ENCODE peak calls at places on chromosomes 6 and 20, in ten cellular contexts. P is iPS DF 6.9; S is stimulated activated CD8-positive, alpha-beta memory T cell treated with anti-CD3 and anti-CD28 coated beads, Interleukin-15, amount 100 ng/mL, for 24 hours; C is activated naive CD8-positive, alpha-beta T cell treated with anti-CD3 and anti-CD28 coated beads, Interleukin-2, amount 50 U/mL, for 16 hours; V is fibroblast of pulmonary artery; H is NCI-H1092; Q is T-helper 1 cell; R is glutamatergic neuron; K is stimulated activated CD4-positive, alpha-beta T cell treated with anti-CD3 and anti-CD28 coated beads, Interleukin-2, amount 100 ng/mL, for 48 hours; G is HFFc6. X is an unnamed sample.
A peak's percentile ranks its signal among the peaks of the same experiment; 100 is the strongest.

GRCh38 chr6:138719011-138719635 is 54.4 kb upstream of the CCDC28A start:
- DNase-seq in S (no peak), G (peak; percentile 12), K (no peak), C (no peak), R (no peak), P (no peak), H (no peak), V (peak; percentile 15), Q (no peak), X (peak; percentile 41)

GRCh38 chr20:34004790-34005457 is 11.2 kb downstream of the RALY start:
- DNase-seq in R (no peak), Q (no peak), V (no peak), K (no peak), S (no peak), P (no peak), H (no peak), G (no peak), C (no peak), X (no peak)

GRCh38 chr20:32115196-32115767 is 5.8 kb downstream of the TM9SF4 start:
- DNase-seq in G (no peak), S (no peak), K (no peak), H (no peak), C (no peak), P (no peak), Q (no peak), R (no peak), V (no peak), X (no peak)

GRCh38 chr6:72048080-72048479 is 161.7 kb downstream of the RIMS1 start:
- DNase-seq in K (no peak), C (no peak), P (no peak), S (no peak), H (no peak), R (no peak), G (no peak), Q (no peak), V (no peak), X (peak; percentile 15)

GRCh38 chr6:13604546-13605416 is 10.4 kb upstream of the NOL7 start:
- DNase-seq in Q (no peak), C (no peak), S (no peak), V (peak; percentile 10), R (no peak), H (no peak), K (no peak), G (no peak), P (no peak), X (no peak)

GRCh38 chr6:162814417-162814988 is 86.7 kb downstream of the PACRG start:
- DNase-seq in S (no peak), R (no peak), P (no peak), V (no peak), Q (no peak), G (no peak), K (no peak), C (no peak), H (no peak), X (no peak)

GRCh38 chr6:106972500-106972899 is 2.0 kb downstream of the CD24 start:
- DNase-seq in P (no peak), R (peak; percentile 43), V (no peak), S (no peak), C (no peak), K (no peak), G (no peak), H (peak; percentile 58), Q (no peak), X (peak; percentile 5)

GRCh38 chr20:4574356-4574690 is 147.4 kb upstream of the PRND start:
- DNase-seq in V (no peak), C (no peak), K (no peak), P (no peak), H (no peak), G (no peak), Q (no peak), R (no peak), S (no peak), X (no peak)

GRCh38 chr6:1025821-1026220 is 286.1 kb upstream of the FOXQ1 start:
- DNase-seq in S (no peak), R (no peak), V (no peak), P (no peak), H (no peak), Q (no peak), K (no peak), G (no peak), C (no peak), X (no peak)

GRCh38 chr6:121849477-121849876 is 414.0 kb downstream of the GJA1 start:
- DNase-seq in R (peak; percentile 64), K (peak; percentile 10), G (peak; percentile 55), V (peak; percentile 87), S (no peak), Q (no peak), P (peak; percentile 72), H (no peak), C (no peak), X (peak; percentile 77)

GRCh38 chr20:11849976-11850670 is 67.6 kb upstream of the BTBD3 start:
- DNase-seq in K (no peak), G (peak; percentile 42), V (peak; percentile 47), C (no peak), P (no peak), Q (no peak), H (no peak), S (no peak), R (no peak), X (peak; percentile 93)

GRCh38 chr6:145036848-145037567 is 698.3 kb downstream of the EPM2A start:
- DNase-seq in Q (no peak), R (no peak), H (no peak), C (no peak), P (no peak), K (no peak), S (no peak), V (peak; percentile 37), G (no peak), X (peak; percentile 26)

GRCh38 chr20:17316316-17317038 is 89.6 kb downstream of the PCSK2 start:
- DNase-seq in S (no peak), K (no peak), Q (no peak), V (no peak), C (no peak), G (no peak), R (no peak), H (no peak), P (no peak), X (no peak)

GRCh38 chr20:60630609-60631008 is 621.5 kb upstream of the CDH4 start:
- DNase-seq in V (no peak), Q (no peak), P (no peak), R (no peak), G (no peak), K (no peak), H (peak; percentile 59), C (no peak), S (no peak), X (no peak)

GRCh38 chr6:157699777-157700636 is 123.0 kb upstream of the SNX9 start:
- DNase-seq in S (no peak), P (no peak), R (no peak), G (no peak), K (no peak), Q (no peak), V (no peak), H (no peak), C (no peak), X (no peak)

GRCh38 chr6:132648356-132648755 is 10.6 kb downstream of the TAAR1 start:
- DNase-seq in C (no peak), G (peak; percentile 25), S (no peak), K (no peak), V (peak; percentile 61), Q (no peak), P (no peak), H (no peak), R (no peak), X (peak; percentile 88)

GRCh38 chr6:167661456-167662103 is 165.1 kb upstream of the AFDN start:
- DNase-seq in R (no peak), Q (no peak), H (no peak), P (no peak), V (no peak), S (no peak), G (no peak), C (no peak), K (no peak), X (no peak)

GRCh38 chr6:157069585-157069984 is 253.7 kb downstream of the TMEM242 start:
- DNase-seq in P (no peak), C (no peak), K (no peak), S (no peak), V (no peak), H (no peak), R (no peak), Q (no peak), G (no peak), X (no peak)

GRCh38 chr20:9228774-9229450 is 160.0 kb downstream of the PLCB4 start:
- DNase-seq in Q (no peak), K (no peak), R (no peak), C (no peak), S (no peak), V (no peak), H (no peak), G (no peak), P (no peak), X (no peak)

GRCh38 chr20:54209216-54209813 is 1.4 kb downstream of the PFDN4 start:
- DNase-seq in Q (no peak), C (no peak), K (no peak), P (no peak), S (no peak), H (no peak), R (no peak), G (peak; percentile 3), V (no peak), X (no peak)

GRCh38 chr6:32954983-32955802 is 2.3 kb upstream of the HLA-DMA start:
- DNase-seq in S (no peak), K (no peak), R (no peak), C (no peak), V (peak; percentile 30), Q (no peak), P (no peak), H (no peak), G (no peak), X (peak; percentile 31)

GRCh38 chr6:5950448-5950847 is 56.3 kb downstream of the NRN1 start:
- DNase-seq in K (peak; percentile 3), H (no peak), S (no peak), Q (no peak), C (no peak), G (no peak), P (peak; percentile 41), R (peak; percentile 60), V (no peak), X (peak; percentile 38)

GRCh38 chr6:7909323-7910276 is 988 bp downstream of the TXNDC5 start:
- DNase-seq in R (peak; percentile 71), G (peak; percentile 4), S (no peak), C (peak; percentile 17), V (peak; percentile 42), K (peak; percentile 41), Q (no peak), H (no peak), P (no peak), X (peak; percentile 24)

GRCh38 chr20:14055127-14055742 is 59.9 kb downstream of the MACROD2 start:
- DNase-seq in V (peak; percentile 79), H (peak; percentile 47), P (peak; percentile 18), G (peak; percentile 33), R (no peak), C (no peak), Q (no peak), K (no peak), S (no peak), X (peak; percentile 61)

GRCh38 chr6:158465747-158466146 is 94.1 kb upstream of the TMEM181 start:
- DNase-seq in C (no peak), S (no peak), K (no peak), R (no peak), Q (no peak), V (no peak), P (no peak), G (no peak), H (no peak), X (no peak)